ENCODE peak calls at places on chromosomes 7 and 10, in six cellular contexts. R is head of caudate nucleus, O is non-pigmented ciliary epithelial cell, S is hepatocyte, C is NCI-H1092 treated with DMSO at 0.1 percent for 48 hours, F is tibial nerve. X is an unnamed sample.

GRCh38 chr10:36880898-36881297 is 244.5 kb upstream of the ANKRD30A start:
- DNase-seq in R (no peak), O (peak), S (peak), C (peak), F (no peak), X (no peak)

GRCh38 chr10:70970830-70971229 is 82.5 kb upstream of the PCBD1 start:
- DNase-seq in R (no peak), O (no peak), S (no peak), C (no peak), F (no peak), X (no peak)

GRCh38 chr7:128938524-128939074 is 872 bp downstream of the IRF5 start:
- DNase-seq in R (peak), O (no peak), S (no peak), C (no peak), F (no peak), X (no peak)

GRCh38 chr7:71311576-71311975 is 179.6 kb downstream of the GALNT17 start:
- DNase-seq in R (no peak), O (no peak), S (no peak), C (no peak), F (no peak), X (no peak)

GRCh38 chr10:72423426-72423825 is 68.7 kb upstream of the DNAJB12 start:
- DNase-seq in R (no peak), O (no peak), S (no peak), C (no peak), F (no peak), X (no peak)

GRCh38 chr10:49649294-49649693 is 30.2 kb upstream of the C10orf53 start:
- DNase-seq in R (peak), O (no peak), S (no peak), C (no peak), F (no peak), X (no peak)

GRCh38 chr10:129192344-129193128 is 274.5 kb upstream of the MGMT start:
- DNase-seq in R (no peak), O (no peak), S (no peak), C (no peak), F (peak), X (no peak)

GRCh38 chr10:127196227-127196954 is at the start of gene INSYN2A:
- DNase-seq in R (peak), O (no peak), S (peak), C (peak), F (peak), X (peak)

GRCh38 chr7:7921830-7922229 is 46.8 kb upstream of the GLCCI1 start:
- DNase-seq in R (no peak), O (no peak), S (no peak), C (peak), F (no peak), X (no peak)

GRCh38 chr7:69782917-69783684 is 184.8 kb downstream of the AUTS2 start:
- DNase-seq in R (peak), O (no peak), S (peak), C (peak), F (peak), X (no peak)

GRCh38 chr10:114504769-114505579 is 100.7 kb upstream of the AFAP1L2 start:
- DNase-seq in R (no peak), O (peak), S (peak), C (no peak), F (peak), X (no peak)

GRCh38 chr7:44767912-44768662 is 19.4 kb downstream of the ZMIZ2 start:
- DNase-seq in R (peak), O (no peak), S (peak), C (peak), F (peak), X (no peak)

GRCh38 chr7:11548532-11548931 is 283.5 kb downstream of the THSD7A start:
- DNase-seq in R (no peak), O (no peak), S (no peak), C (no peak), F (no peak), X (peak)

GRCh38 chr10:13987472-13987871 is 343.3 kb downstream of the FRMD4A start:
- DNase-seq in R (no peak), O (no peak), S (no peak), C (no peak), F (no peak), X (no peak)

GRCh38 chr10:75771606-75772005 is 340.2 kb downstream of the LRMDA start:
- DNase-seq in R (no peak), O (no peak), S (no peak), C (no peak), F (no peak), X (no peak)

GRCh38 chr10:1414893-1415292 is 322.4 kb downstream of the ADARB2 start:
- DNase-seq in R (no peak), O (no peak), S (no peak), C (no peak), F (no peak), X (no peak)

GRCh38 chr7:142301299-142301698 is 43.4 kb upstream of the PRSS58 start:
- DNase-seq in R (no peak), O (no peak), S (no peak), C (no peak), F (no peak), X (no peak)

GRCh38 chr7:95927781-95928180 is 155.4 kb downstream of the DYNC1I1 start:
- DNase-seq in R (no peak), O (no peak), S (no peak), C (peak), F (no peak), X (no peak)

GRCh38 chr7:23022258-23022745 is 8.4 kb upstream of the HYCC1 start:
- DNase-seq in R (no peak), O (peak), S (peak), C (no peak), F (no peak), X (peak)

GRCh38 chr7:50953820-50954219 is 171.1 kb upstream of the GRB10 start:
- DNase-seq in R (no peak), O (no peak), S (no peak), C (no peak), F (no peak), X (no peak)

GRCh38 chr10:113266152-113266551 is 286.7 kb upstream of the HABP2 start:
- DNase-seq in R (no peak), O (no peak), S (no peak), C (no peak), F (no peak), X (no peak)

GRCh38 chr7:2148189-2148588 is 84.6 kb downstream of the MAD1L1 start:
- DNase-seq in R (no peak), O (no peak), S (no peak), C (no peak), F (no peak), X (no peak)

GRCh38 chr7:141221007-141221612 is 147.2 kb downstream of the TMEM178B start:
- DNase-seq in R (no peak), O (no peak), S (peak), C (no peak), F (no peak), X (no peak)

GRCh38 chr7:132251327-132251659 is 325.0 kb downstream of the PLXNA4 start:
- DNase-seq in R (peak), O (no peak), S (peak), C (peak), F (peak), X (no peak)

GRCh38 chr7:121352323-121352722 is 23.5 kb downstream of the WNT16 start:
- DNase-seq in R (no peak), O (no peak), S (no peak), C (no peak), F (no peak), X (no peak)

GRCh38 chr7:117325836-117326235 is 3.0 kb upstream of the WNT2 start:
- DNase-seq in R (no peak), O (no peak), S (no peak), C (no peak), F (no peak), X (no peak)

GRCh38 chr10:126407831-126408230 is 19.6 kb upstream of the ADAM12 start:
- DNase-seq in R (no peak), O (no peak), S (no peak), C (no peak), F (no peak), X (no peak)

GRCh38 chr7:36969376-36969775 is 245.1 kb upstream of the AOAH start:
- DNase-seq in R (no peak), O (no peak), S (no peak), C (no peak), F (no peak), X (no peak)

GRCh38 chr7:140326116-140326928 is 72.0 kb downstream of the SLC37A3 start:
- DNase-seq in R (peak), O (no peak), S (peak), C (peak), F (peak), X (no peak)

GRCh38 chr7:46003896-46004875 is 83.1 kb upstream of the IGFBP3 start:
- DNase-seq in R (no peak), O (peak), S (no peak), C (no peak), F (no peak), X (peak)

GRCh38 chr10:28293238-28294168 is 9.4 kb downstream of the MPP7 start:
- DNase-seq in R (no peak), O (no peak), S (no peak), C (no peak), F (no peak), X (no peak)

GRCh38 chr10:95350830-95351228 is 60.0 kb upstream of the PDLIM1 start:
- DNase-seq in R (no peak), O (no peak), S (no peak), C (no peak), F (no peak), X (no peak)